ENCODE peak calls at places on chromosome 3, in ten cellular contexts. Z, O, X, S, H, K, F, N, B and L are unnamed samples.

GRCh38 chr3:18301781-18302180 is 123.4 kb downstream of the SATB1 start:
- DNase-seq in N (no peak), O (no peak), H (no peak), Z (no peak), X (no peak), K (no peak), B (no peak), F (no peak), S (no peak), L (no peak)

GRCh38 chr3:114758828-114759709 is 388.0 kb downstream of the ZBTB20 start:
- DNase-seq in K (peak; percentile 17), S (no peak), H (no peak), X (peak; percentile 84), Z (no peak), F (no peak), N (no peak), B (no peak), O (no peak), L (no peak)

GRCh38 chr3:69359916-69360315 is 26.0 kb downstream of the FRMD4B start:
- DNase-seq in N (no peak), K (no peak), B (no peak), Z (no peak), S (no peak), X (no peak), O (no peak), H (no peak), F (no peak), L (no peak)

GRCh38 chr3:65561617-65562016 is 477.1 kb downstream of the MAGI1 start:
- DNase-seq in S (no peak), B (no peak), X (no peak), O (no peak), H (no peak), Z (no peak), F (no peak), K (no peak), N (no peak), L (peak; percentile 4)

GRCh38 chr3:142468456-142468855 is 20.6 kb upstream of the XRN1 start:
- DNase-seq in F (no peak), X (no peak), S (no peak), Z (no peak), O (no peak), H (no peak), N (no peak), B (no peak), K (no peak), L (no peak)

GRCh38 chr3:81544385-81544784 is 217.1 kb downstream of the GBE1 start:
- DNase-seq in N (no peak), H (no peak), S (no peak), F (no peak), K (no peak), B (no peak), O (no peak), X (no peak), Z (no peak), L (peak; percentile 1)

GRCh38 chr3:142850395-142851023 is 38.4 kb downstream of the PCOLCE2 start:
- DNase-seq in X (peak; percentile 98), F (no peak), O (no peak), S (no peak), B (no peak), K (peak; percentile 82), N (peak; percentile 88), Z (peak; percentile 51), H (no peak), L (no peak)

GRCh38 chr3:188661801-188662200 is 507.8 kb downstream of the LPP start:
- DNase-seq in N (no peak), B (no peak), O (no peak), S (no peak), Z (no peak), H (no peak), X (no peak), K (no peak), F (no peak), L (no peak)

GRCh38 chr3:61682671-61683408 is 121.5 kb downstream of the PTPRG start:
- DNase-seq in K (peak; percentile 93), O (no peak), F (no peak), B (no peak), X (peak; percentile 85), H (no peak), N (no peak), S (no peak), Z (peak; percentile 93), L (no peak)

GRCh38 chr3:142148871-142149860 is at the start of gene TFDP2:
- DNase-seq in B (peak; percentile 87), K (peak; percentile 83), N (no peak), F (peak; percentile 95), Z (peak; percentile 46), O (peak; percentile 88), S (peak; percentile 95), X (peak; percentile 79), H (peak; percentile 89), L (peak; percentile 90)

GRCh38 chr3:172577962-172578560 is 54.8 kb upstream of the TNFSF10 start:
- DNase-seq in K (no peak), Z (no peak), F (no peak), N (no peak), H (no peak), B (no peak), O (no peak), S (no peak), X (no peak), L (no peak)

GRCh38 chr3:123930426-123930825 is 30.6 kb downstream of the CCDC14 start:
- DNase-seq in B (no peak), H (no peak), Z (no peak), S (no peak), F (no peak), X (no peak), O (no peak), N (no peak), K (no peak), L (no peak)
- TF ChIP-seq CTCF in B (no peak), H (no peak), Z (no peak), S (no peak), F (no peak), X (no peak), O (no peak), N (no peak), K (no peak), L (no peak)

GRCh38 chr3:179373938-179374337 is 26.4 kb downstream of the MFN1 start:
- DNase-seq in S (no peak), F (no peak), X (peak; percentile 2), K (no peak), H (no peak), O (no peak), B (no peak), N (no peak), Z (no peak), L (no peak)
- TF ChIP-seq CTCF in S (no peak), F (no peak), X (no peak), K (peak; percentile 22), H (no peak), O (no peak), B (no peak), N (no peak), Z (no peak), L (no peak)

GRCh38 chr3:52053307-52054304 is 2.8 kb downstream of the DUSP7 start:
- DNase-seq in O (no peak), Z (no peak), S (peak; percentile 78), K (peak; percentile 47), B (peak; percentile 54), N (no peak), H (peak; percentile 49), X (peak; percentile 60), F (peak; percentile 78), L (peak; percentile 56)

GRCh38 chr3:52055537-52056351 is 627 bp downstream of the DUSP7 start:
- DNase-seq in X (peak; percentile 53), Z (no peak), H (peak; percentile 34), B (no peak), K (no peak), F (no peak), O (peak; percentile 48), N (no peak), S (no peak), L (peak; percentile 85)

GRCh38 chr3:52052831-52053306 is 3.5 kb downstream of the DUSP7 start:
- DNase-seq in X (peak; percentile 76), N (no peak), O (peak; percentile 36), S (peak; percentile 94), F (peak; percentile 89), H (peak; percentile 96), Z (no peak), B (peak; percentile 87), K (peak; percentile 85), L (peak; percentile 53)

GRCh38 chr3:52056521-52056967 is at the start of gene DUSP7:
- DNase-seq in H (peak; percentile 69), B (peak; percentile 52), Z (no peak), K (no peak), S (peak; percentile 84), X (peak; percentile 39), O (peak; percentile 64), F (peak; percentile 79), N (no peak), L (peak; percentile 79)

DNA sequence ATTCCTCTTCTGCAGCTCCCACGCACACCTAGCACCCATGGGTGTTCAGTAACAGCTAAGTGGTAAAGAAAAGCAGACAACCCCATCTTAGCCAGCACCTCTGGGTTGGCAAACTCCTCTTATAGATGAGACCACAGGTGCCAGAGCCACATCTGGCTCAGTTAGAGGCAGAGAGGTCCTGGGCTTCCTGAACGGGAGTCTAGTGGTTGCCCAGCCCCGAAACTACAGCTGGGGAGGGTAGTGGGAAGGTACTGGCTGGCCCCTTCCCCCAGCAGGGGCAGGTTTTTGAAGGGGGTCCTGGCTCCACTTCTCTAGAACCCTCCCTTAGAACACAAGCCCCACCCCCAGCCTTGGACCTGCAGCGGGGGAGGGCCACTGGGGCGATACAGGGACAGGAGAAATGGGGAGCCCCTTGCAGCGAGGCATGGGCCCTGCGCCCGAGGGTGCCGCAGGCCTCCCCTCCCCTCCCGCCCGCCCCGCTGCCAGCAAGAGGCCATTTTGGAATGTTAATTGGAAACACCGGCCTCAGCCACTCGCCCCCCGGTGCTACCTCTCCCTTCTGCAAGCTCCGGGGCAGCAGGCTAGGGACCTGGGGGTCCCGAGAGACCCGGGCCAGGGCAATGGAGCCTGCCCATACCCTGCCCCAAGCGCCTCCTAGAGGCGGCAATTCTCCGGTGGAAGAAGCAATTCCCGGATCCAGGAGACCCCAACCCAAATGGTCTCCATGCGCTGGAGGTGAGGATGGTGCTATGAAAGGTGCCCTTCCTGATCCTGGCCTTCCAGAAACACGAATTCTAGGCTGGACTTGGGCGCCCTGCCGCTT is 1.5 kb downstream of the DUSP7 start:
- DNase-seq in B (no peak), S (no peak), O (peak; percentile 36), N (no peak), X (no peak), H (peak; percentile 14), Z (no peak), F (no peak), K (no peak), L (no peak)
- TF ChIP-seq CTCF in B (no peak), S (no peak), O (peak; percentile 53), N (peak; percentile 47), X (peak; percentile 25), H (no peak), Z (peak; percentile 17), F (peak; percentile 41), K (peak; percentile 66), L (no peak)

GRCh38 chr3:1528621-1529020 is 435.8 kb downstream of the CNTN6 start:
- DNase-seq in F (no peak), Z (no peak), O (no peak), H (no peak), B (no peak), K (no peak), X (no peak), S (no peak), N (no peak), L (no peak)
- TF ChIP-seq CTCF in F (no peak), Z (no peak), O (no peak), H (no peak), B (no peak), K (no peak), X (no peak), S (no peak), N (no peak), L (no peak)